ENCODE peak calls at places on chromosomes 13 and 19, in four cellular contexts. J is NB4, D is BJ, I is WERI-Rb-1. M is an unnamed sample.
A peak's percentile ranks its signal among the peaks of the same experiment; 100 is the strongest.

GRCh38 chr13:36282818-36283432 is 14.7 kb downstream of the CCDC169 start:
- DNase-seq in J (peak; percentile 37), D (no peak), I (no peak), M (no peak)

GRCh38 chr13:79933389-79933788 is 407.5 kb downstream of the SPRY2 start:
- DNase-seq in J (no peak), D (no peak), I (no peak), M (no peak)

GRCh38 chr13:22227895-22228294 is 557.0 kb downstream of the FGF9 start:
- DNase-seq in J (peak; percentile 11), D (no peak), I (no peak), M (no peak)

GRCh38 chr13:101258071-101258470 is 158.2 kb downstream of the NALCN start:
- DNase-seq in J (peak; percentile 95), D (peak; percentile 36), I (no peak), M (no peak)

GRCh38 chr19:45424191-45425058 is 708 bp upstream of the ERCC1 start:
- DNase-seq in J (peak; percentile 82), D (peak; percentile 84), I (peak; percentile 40), M (peak; percentile 89)

GRCh38 chr19:35518313-35518712 is 4.9 kb upstream of the DMKN start:
- DNase-seq in J (no peak), D (peak; percentile 86), I (no peak), M (no peak)

GRCh38 chr13:38697628-38698333 is 10.9 kb downstream of the FREM2 start:
- DNase-seq in J (peak; percentile 5), D (no peak), I (no peak), M (no peak)

GRCh38 chr13:30791354-30791921 is 56.1 kb downstream of the ALOX5AP start:
- DNase-seq in J (no peak), D (no peak), I (no peak), M (no peak)

GRCh38 chr13:44044544-44045178 is 165.0 kb downstream of the LACC1 start:
- DNase-seq in J (no peak), D (no peak), I (no peak), M (no peak)

GRCh38 chr19:8363803-8364771 is at the start of gene ANGPTL4:
- DNase-seq in J (peak; percentile 86), D (no peak), I (peak; percentile 74), M (peak; percentile 89)

GRCh38 chr19:46733693-46734240 is 12.1 kb upstream of the FKRP start:
- DNase-seq in J (peak; percentile 95), D (no peak), I (no peak), M (no peak)

GRCh38 chr19:40444181-40445005 is at the start of gene SERTAD3:
- DNase-seq in J (peak; percentile 92), D (no peak), I (peak; percentile 96), M (peak; percentile 99)

GRCh38 chr13:21683034-21683733 is 12.3 kb downstream of the FGF9 start:
- DNase-seq in J (no peak), D (peak; percentile 59), I (no peak), M (no peak)

GRCh38 chr13:46380242-46380641 is 6.8 kb downstream of the RUBCNL start:
- DNase-seq in J (no peak), D (no peak), I (no peak), M (no peak)

GRCh38 chr13:34913040-34913439 is 29.0 kb upstream of the NBEA start:
- DNase-seq in J (peak; percentile 31), D (no peak), I (peak; percentile 12), M (no peak)

GRCh38 chr19:10036601-10037071 is 23.4 kb downstream of the RDH8 start:
- DNase-seq in J (no peak), D (no peak), I (no peak), M (no peak)

GRCh38 chr19:42345191-42345812 is 19.9 kb downstream of the MEGF8 start:
- DNase-seq in J (no peak), D (no peak), I (no peak), M (no peak)

GRCh38 chr13:71867101-71867814 is at the start of gene DACH1:
- DNase-seq in J (peak; percentile 97), D (no peak), I (peak; percentile 70), M (no peak)

GRCh38 chr13:39641645-39642044 is 13.8 kb upstream of the COG6 start:
- DNase-seq in J (peak; percentile 52), D (no peak), I (no peak), M (no peak)

GRCh38 chr19:50147462-50148423 is 15.3 kb downstream of the IZUMO2 start:
- DNase-seq in J (peak; percentile 44), D (peak; percentile 39), I (peak; percentile 76), M (peak; percentile 89)

GRCh38 chr13:112588490-112589297 is 741 bp upstream of the TUBGCP3 start:
- DNase-seq in J (peak; percentile 59), D (no peak), I (no peak), M (no peak)

GRCh38 chr13:49308977-49309408 is 61.3 kb downstream of the CDADC1 start:
- DNase-seq in J (no peak), D (no peak), I (no peak), M (no peak)

GRCh38 chr13:68173111-68173510 is 943.0 kb upstream of the PCDH9 start:
- DNase-seq in J (no peak), D (no peak), I (no peak), M (no peak)

GRCh38 chr13:45446181-45446580 is 18.6 kb upstream of the COG3 start:
- DNase-seq in J (no peak), D (peak; percentile 46), I (no peak), M (peak; percentile 21)

GRCh38 chr13:94921181-94921580 is 208.8 kb upstream of the SOX21 start:
- DNase-seq in J (no peak), D (no peak), I (no peak), M (no peak)

GRCh38 chr13:76293346-76293745 is 592.9 kb downstream of the KCTD12 start:
- DNase-seq in J (no peak), D (peak; percentile 55), I (no peak), M (no peak)

GRCh38 chr19:355134-355533 is 10.5 kb upstream of the MIER2 start:
- DNase-seq in J (no peak), D (no peak), I (no peak), M (peak; percentile 80)

GRCh38 chr19:46112527-46112926 is 12.0 kb downstream of the IGFL3 start:
- DNase-seq in J (no peak), D (no peak), I (no peak), M (no peak)

GRCh38 chr19:10453852-10454251 is 33.5 kb downstream of the PDE4A start:
- DNase-seq in J (no peak), D (no peak), I (no peak), M (no peak)

GRCh38 chr19:42317535-42317934 is 4.4 kb downstream of the TMEM145 start:
- DNase-seq in J (no peak), D (no peak), I (no peak), M (no peak)

GRCh38 chr19:40597329-40597838 is 3.8 kb upstream of the LTBP4 start:
- DNase-seq in J (no peak), D (no peak), I (no peak), M (no peak)

GRCh38 chr19:43755256-43755801 is 567 bp upstream of the SMG9 start:
- DNase-seq in J (peak; percentile 81), D (no peak), I (no peak), M (peak; percentile 91)

DNA sequence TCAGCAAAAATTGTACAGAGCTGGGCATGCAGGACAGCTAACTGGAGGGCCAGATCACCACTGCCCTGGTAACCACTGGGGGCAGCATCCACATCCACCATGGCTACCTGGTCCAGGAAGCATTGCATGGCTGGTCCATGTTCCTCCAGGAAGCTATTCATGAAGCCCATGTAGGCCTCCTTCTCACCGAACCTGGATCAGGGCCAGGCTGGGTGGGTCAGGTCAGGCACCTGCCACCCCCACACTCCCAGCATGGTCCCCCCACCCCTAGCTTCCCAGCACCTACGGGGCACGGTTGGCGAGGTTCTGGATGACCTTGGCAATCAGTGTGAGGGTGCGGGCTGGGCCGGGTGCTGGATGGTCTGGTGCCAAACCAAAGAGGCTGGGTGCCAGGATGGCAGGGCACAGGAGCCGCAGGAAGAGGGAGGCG is 4.6 kb upstream of the WIZ start:
- DNase-seq in J (no peak), D (no peak), I (no peak), M (no peak)
- TF ChIP-seq CTCF in J (peak; percentile 7), D (peak; percentile 17), I (peak; percentile 57), M (peak; percentile 28)

GRCh38 chr19:18406749-18407148 is 9.3 kb upstream of the LRRC25 start:
- DNase-seq in J (no peak), D (no peak), I (no peak), M (no peak)

GRCh38 chr19:18412610-18413239 is 6.5 kb upstream of the SSBP4 start:
- DNase-seq in J (peak; percentile 15), D (no peak), I (no peak), M (no peak)

DNA sequence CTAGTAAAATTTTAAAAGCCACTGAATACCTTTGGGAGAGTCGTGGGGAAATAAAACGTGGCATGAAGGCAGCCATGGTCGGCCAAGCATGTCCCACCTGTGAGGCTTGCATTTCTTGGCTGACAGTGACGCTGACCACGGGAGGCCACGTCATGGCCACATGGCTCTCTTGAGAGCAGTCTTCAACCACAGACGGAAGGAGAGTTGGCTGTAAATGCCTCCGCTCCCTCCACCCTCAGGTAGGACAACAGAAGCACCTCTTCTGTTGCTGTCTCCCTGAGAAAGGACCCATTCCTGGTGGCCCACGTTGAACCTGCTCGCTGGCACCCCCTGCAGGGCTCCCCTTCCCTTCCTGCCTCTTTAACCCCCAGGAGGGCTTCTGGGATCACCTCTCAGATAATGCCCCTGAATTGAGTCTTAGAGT is 10.6 kb upstream of the LRRC25 start:
- DNase-seq in J (peak; percentile 71), D (no peak), I (no peak), M (no peak)
- TF ChIP-seq CTCF in J (peak; percentile 70), D (peak; percentile 56), I (peak; percentile 76), M (peak; percentile 44)

GRCh38 chr13:98761126-98761978 is 8.9 kb upstream of the SLC15A1 start:
- DNase-seq in J (peak; percentile 71), D (no peak), I (no peak), M (no peak)
- TF ChIP-seq CTCF in J (no peak), D (no peak), I (no peak), M (no peak)

GRCh38 chr13:77430377-77430951 is 103.6 kb upstream of the MYCBP2 start:
- DNase-seq in J (no peak), D (no peak), I (no peak), M (no peak)
- TF ChIP-seq CTCF in J (no peak), D (no peak), I (no peak), M (no peak)

GRCh38 chr19:51365211-51366049 is 758 bp downstream of the ETFB start:
- DNase-seq in J (peak; percentile 64), D (no peak), I (no peak), M (no peak)
- TF ChIP-seq CTCF in J (no peak), D (peak; percentile 16), I (no peak), M (no peak)

M was measured in osteocyte.